ENCODE peak calls at places on chromosome 6, in ten cellular contexts. J is psoas muscle, L is upper lobe of right lung, Q is Calu3, I is AG04450, M is SK-N-SH, U is suprapubic skin, D is cardiac fibroblast, E is endothelial cell, O is MM.1S. P is an unnamed sample.

GRCh38 chr6:77467038-77467437 is 3.7 kb upstream of the HTR1B start:
- DNase-seq in J (no peak), L (peak), Q (no peak), I (no peak), M (no peak), U (no peak), D (no peak), E (no peak), O (no peak), P (no peak)

GRCh38 chr6:5513393-5513792 is 252.1 kb downstream of the FARS2 start:
- DNase-seq in J (no peak), L (no peak), Q (no peak), I (no peak), M (no peak), U (no peak), D (no peak), E (no peak), O (no peak), P (no peak)

GRCh38 chr6:37971711-37972410 is 152.3 kb downstream of the ZFAND3 start:
- DNase-seq in J (no peak), L (no peak), Q (no peak), I (peak), M (no peak), U (no peak), D (no peak), E (no peak), O (no peak), P (no peak)

GRCh38 chr6:166586424-166587156 is at the start of gene RAMACL:
- DNase-seq in J (no peak), L (no peak), Q (peak), I (no peak), M (peak), U (no peak), D (no peak), E (no peak), O (no peak), P (no peak)

GRCh38 chr6:128570439-128571063 is 50.2 kb upstream of the PTPRK start:
- DNase-seq in J (no peak), L (no peak), Q (peak), I (no peak), M (no peak), U (no peak), D (no peak), E (no peak), O (peak), P (no peak)

GRCh38 chr6:122610690-122611455 is 668 bp downstream of the PKIB start:
- DNase-seq in J (peak), L (peak), Q (peak), I (no peak), M (peak), U (peak), D (peak), E (peak), O (peak), P (peak)

GRCh38 chr6:149723262-149723661 is 5.4 kb upstream of the LATS1 start:
- DNase-seq in J (no peak), L (no peak), Q (no peak), I (no peak), M (no peak), U (no peak), D (no peak), E (no peak), O (no peak), P (no peak)

GRCh38 chr6:53761036-53761435 is 33.8 kb upstream of the LRRC1 start:
- DNase-seq in J (no peak), L (no peak), Q (no peak), I (no peak), M (no peak), U (no peak), D (no peak), E (no peak), O (no peak), P (no peak)

GRCh38 chr6:108947114-108947854 is 99.1 kb downstream of the ARMC2 start:
- DNase-seq in J (no peak), L (no peak), Q (peak), I (peak), M (peak), U (no peak), D (peak), E (no peak), O (no peak), P (no peak)

GRCh38 chr6:35406666-35407065 is 45.5 kb upstream of the FANCE start:
- DNase-seq in J (no peak), L (no peak), Q (no peak), I (no peak), M (no peak), U (no peak), D (no peak), E (no peak), O (no peak), P (no peak)
- TF ChIP-seq CTCF in J (no peak), L (no peak), Q (no peak), I (no peak), M (no peak), U (no peak), D (no peak), E (no peak), O (no peak), P (no peak)

GRCh38 chr6:99119109-99120031 is 171.6 kb upstream of the FBXL4 start:
- DNase-seq in J (no peak), L (no peak), Q (peak), I (peak), M (peak), U (no peak), D (peak), E (peak), O (peak), P (no peak)
- TF ChIP-seq CTCF in J (peak), L (peak), Q (peak), I (peak), M (peak), U (peak), D (peak), E (peak), O (peak), P (peak)

GRCh38 chr6:69179681-69180080 is 544.6 kb downstream of the ADGRB3 start:
- DNase-seq in J (no peak), L (peak), Q (no peak), I (no peak), M (no peak), U (no peak), D (peak), E (no peak), O (peak), P (no peak)
- TF ChIP-seq CTCF in J (no peak), L (no peak), Q (no peak), I (no peak), M (no peak), U (no peak), D (no peak), E (no peak), O (peak), P (peak)

GRCh38 chr6:13591205-13591921 is 17.0 kb downstream of the SIRT5 start:
- DNase-seq in J (no peak), L (no peak), Q (no peak), I (no peak), M (no peak), U (no peak), D (no peak), E (no peak), O (no peak), P (no peak)
- TF ChIP-seq CTCF in J (no peak), L (no peak), Q (no peak), I (no peak), M (no peak), U (no peak), D (no peak), E (no peak), O (no peak), P (no peak)

DNA sequence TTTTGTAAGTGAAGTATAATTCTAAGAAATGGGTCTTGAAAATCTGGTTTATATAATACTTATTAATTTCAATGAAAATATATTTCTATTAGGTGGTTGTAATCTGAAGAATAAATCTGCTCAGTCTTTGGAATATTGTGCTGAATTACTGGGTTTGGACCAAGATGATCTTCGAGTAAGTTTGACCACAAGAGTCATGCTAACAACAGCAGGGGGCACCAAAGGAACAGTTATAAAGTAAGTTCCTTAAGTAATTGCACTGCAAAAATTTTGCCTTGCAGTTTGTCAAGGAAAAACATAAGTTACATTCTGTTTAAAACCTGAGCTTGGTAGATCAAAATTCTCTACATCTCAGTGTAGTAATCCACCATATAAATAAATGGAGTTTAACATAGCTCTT is 106.0 kb downstream of the MYO6 start:
- DNase-seq in J (no peak), L (no peak), Q (peak), I (peak), M (peak), U (no peak), D (peak), E (peak), O (peak), P (no peak)
- TF ChIP-seq CTCF in J (peak), L (peak), Q (peak), I (peak), M (peak), U (no peak), D (peak), E (peak), O (peak), P (peak)